ENCODE peak calls at places on chromosomes 13 and 19, in five cellular contexts. O is suprapubic skin, L is A673, Q is IMR-90, C is GM23338. V is an unnamed sample. For H3K4me1, the result is how much of the 10 kb centered on the place peaks cover.

GRCh38 chr13:35140321-35140720 is 198.3 kb downstream of the NBEA start:
- DNase-seq in C (no peak), L (no peak), Q (peak), O (no peak), V (no peak)

GRCh38 chr13:94858856-94859811 is 146.8 kb upstream of the SOX21 start:
- DNase-seq in L (no peak), Q (peak), C (peak), O (peak), V (no peak)

GRCh38 chr19:27777726-27778125 is 1435.2 kb downstream of the UQCRFS1 start:
- DNase-seq in Q (no peak), O (no peak), C (peak), L (no peak), V (no peak)

GRCh38 chr13:42377640-42378382 is 105.9 kb downstream of the AKAP11 start:
- DNase-seq in Q (no peak), L (no peak), C (no peak), O (no peak), V (no peak)

GRCh38 chr13:97179501-97179900 is 42.6 kb upstream of the MBNL2 start:
- DNase-seq in L (no peak), Q (no peak), C (no peak), O (no peak), V (no peak)

GRCh38 chr19:13189600-13189999 is 39.4 kb downstream of the IER2 start:
- DNase-seq in O (no peak), L (no peak), C (no peak), Q (no peak), V (no peak)

GRCh38 chr13:73060251-73061160 is 1.7 kb downstream of the KLF5 start:
- DNase-seq in O (no peak), Q (peak), C (no peak), L (peak), V (no peak)

GRCh38 chr19:13537454-13537853 is 31.2 kb upstream of the CACNA1A start:
- DNase-seq in L (peak), C (peak), O (no peak), Q (no peak), V (no peak)

GRCh38 chr19:28284389-28284788 is 928.6 kb downstream of the UQCRFS1 start:
- DNase-seq in L (no peak), Q (no peak), O (no peak), C (no peak), V (no peak)

GRCh38 chr13:102693781-102694180 is 1.1 kb downstream of the METTL21C start:
- DNase-seq in Q (peak), L (no peak), O (no peak), C (no peak), V (no peak)
- H3K4me1 ChIP-seq in Q (under half), L (under half), O (under half), C (under half), V (under half)

GRCh38 chr13:93727301-93728141 is 500.9 kb downstream of the GPC6 start:
- DNase-seq in L (no peak), Q (peak), O (no peak), C (no peak), V (no peak)

GRCh38 chr13:93736111-93736510 is 509.5 kb downstream of the GPC6 start:
- DNase-seq in Q (peak), O (no peak), L (no peak), C (no peak), V (no peak)

GRCh38 chr13:93729383-93729782 is 502.8 kb downstream of the GPC6 start:
- DNase-seq in C (no peak), Q (no peak), L (no peak), O (no peak), V (no peak)

GRCh38 chr13:93726173-93727019 is 499.8 kb downstream of the GPC6 start:
- DNase-seq in O (no peak), Q (no peak), C (peak), L (no peak), V (no peak)

DNA sequence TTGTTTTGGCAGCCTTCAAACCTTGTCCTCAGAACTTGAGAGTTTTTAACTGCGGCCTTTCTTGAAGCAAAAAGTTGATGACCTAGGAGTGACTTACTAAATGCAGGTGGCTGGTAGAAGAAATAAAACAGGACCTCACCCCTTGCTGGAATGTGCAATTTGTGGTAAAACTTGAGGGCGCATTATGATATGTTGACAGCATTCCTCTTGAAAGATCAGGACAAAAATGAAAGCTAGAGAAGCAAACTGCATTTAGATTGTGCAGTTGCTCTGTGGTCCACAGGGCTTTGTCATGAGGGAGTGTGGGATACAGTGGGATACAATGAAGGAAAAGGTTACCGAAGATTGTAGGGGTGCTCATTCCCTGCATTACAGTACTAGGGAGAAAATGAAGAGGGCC is 504.2 kb downstream of the GPC6 start:
- DNase-seq in Q (peak), C (no peak), L (no peak), O (no peak), V (no peak)
- H3K27ac ChIP-seq in Q (no peak), C (no peak), L (no peak), O (no peak), V (no peak)

GRCh38 chr13:112069727-112070300 is 2.9 kb downstream of the SOX1 start:
- DNase-seq in Q (no peak), L (no peak), C (no peak), O (no peak), V (no peak)
- H3K4me3 ChIP-seq in Q (no peak), L (peak), C (no peak), O (no peak), V (no peak)

GRCh38 chr19:5036733-5037681 is 68.1 kb downstream of the KDM4B start:
- DNase-seq in Q (peak), C (no peak), O (no peak), L (peak), V (no peak)

GRCh38 chr19:5038631-5039271 is 69.8 kb downstream of the KDM4B start:
- DNase-seq in Q (peak), O (no peak), C (peak), L (peak), V (no peak)

GRCh38 chr19:5035105-5035761 is 66.3 kb downstream of the KDM4B start:
- DNase-seq in L (no peak), C (no peak), Q (no peak), O (no peak), V (no peak)

GRCh38 chr19:5037936-5038335 is 69.0 kb downstream of the KDM4B start:
- DNase-seq in Q (no peak), L (peak), O (no peak), C (no peak), V (no peak)

GRCh38 chr19:5035817-5036732 is 67.2 kb downstream of the KDM4B start:
- DNase-seq in L (no peak), C (no peak), Q (no peak), O (no peak), V (no peak)
- H3K4me1 ChIP-seq in L (under half), C (under half), Q (under half), O (half or more), V (under half)

DNA sequence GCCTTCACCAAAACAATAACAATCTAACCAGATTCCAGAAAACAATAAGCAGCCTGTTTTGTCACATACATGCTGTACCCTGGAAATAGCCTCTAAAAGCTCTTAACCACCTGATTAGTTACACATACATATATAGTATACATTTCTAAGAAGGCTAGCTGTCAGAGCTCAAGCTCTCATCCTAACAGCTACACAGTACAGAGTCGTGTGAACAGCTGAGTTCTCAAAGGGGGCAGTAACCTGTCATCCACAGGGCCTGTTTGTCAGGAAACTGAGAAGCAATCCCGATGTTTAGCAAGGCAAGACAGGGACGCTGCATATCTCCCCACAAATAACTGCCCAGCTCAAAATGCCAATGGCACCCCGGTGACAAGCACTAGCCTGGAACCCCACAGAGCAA is 56.9 kb downstream of the STK24 start:
- DNase-seq in L (no peak), Q (no peak), O (no peak), C (no peak), V (no peak)
- H3K27ac ChIP-seq in L (no peak), Q (no peak), O (no peak), C (no peak), V (no peak)

DNA sequence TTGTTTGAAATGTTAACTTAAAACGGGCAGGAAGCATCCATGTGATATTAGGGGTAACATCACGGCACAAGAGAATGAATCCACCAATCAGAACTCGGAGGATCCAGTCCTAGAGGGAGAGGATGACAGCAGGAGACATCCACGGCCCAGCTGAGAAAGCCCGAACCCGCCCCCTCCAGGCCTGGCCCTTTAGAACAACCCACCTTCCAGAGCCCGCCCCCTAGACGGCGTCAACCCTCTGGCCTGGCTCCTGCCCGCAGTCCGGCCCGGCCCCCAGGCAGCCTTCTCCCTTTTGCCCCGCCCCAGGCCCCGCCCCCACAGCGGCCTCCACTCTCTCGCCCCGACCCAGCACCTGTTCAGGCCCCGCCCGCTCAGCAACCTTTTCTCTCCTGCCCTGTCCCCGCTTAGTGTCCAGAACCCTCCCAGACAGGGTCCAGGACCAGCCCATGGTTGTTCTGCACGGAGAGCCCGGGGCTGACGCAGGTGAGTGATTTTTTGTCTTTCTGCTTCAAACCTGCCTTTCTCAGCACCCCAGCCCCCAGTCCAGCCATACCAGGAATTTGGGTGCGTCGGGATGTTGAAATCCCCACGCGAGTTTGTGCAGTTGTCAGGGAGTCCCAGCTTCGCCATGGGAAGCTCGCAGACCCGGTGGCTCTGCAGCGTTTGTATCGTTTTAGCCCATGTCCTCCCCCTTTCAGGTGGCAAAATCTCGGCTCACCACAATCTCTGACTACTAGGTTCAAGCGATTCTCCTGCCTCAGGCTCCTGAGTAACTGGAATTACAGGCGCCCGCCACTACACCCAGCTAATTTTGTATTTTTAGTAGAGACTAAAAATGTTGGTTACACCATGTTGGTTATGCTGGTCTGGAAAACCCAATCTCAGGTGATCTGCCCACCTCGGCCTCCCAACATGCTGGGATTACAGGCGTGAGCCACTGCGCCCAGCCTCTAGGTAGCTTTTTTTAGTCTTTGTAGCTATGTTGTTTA is 16.1 kb downstream of the ZNF816 start:
- DNase-seq in O (no peak), L (no peak), Q (peak), C (peak), V (no peak)
- H3K4me3 ChIP-seq in O (no peak), L (no peak), Q (no peak), C (peak), V (no peak)

GRCh38 chr13:24176351-24177101 is 16.0 kb downstream of the SPATA13 start:
- DNase-seq in L (no peak), C (no peak), O (no peak), Q (no peak), V (no peak)
- H3K4me1 ChIP-seq in L (under half), C (under half), O (under half), Q (under half), V (under half)

GRCh38 chr13:110418944-110419343 is 111.9 kb downstream of the COL4A2 start:
- DNase-seq in O (no peak), C (no peak), L (no peak), Q (no peak), V (no peak)
- H3K27ac ChIP-seq in O (no peak), C (peak), L (no peak), Q (no peak), V (peak)

DNA sequence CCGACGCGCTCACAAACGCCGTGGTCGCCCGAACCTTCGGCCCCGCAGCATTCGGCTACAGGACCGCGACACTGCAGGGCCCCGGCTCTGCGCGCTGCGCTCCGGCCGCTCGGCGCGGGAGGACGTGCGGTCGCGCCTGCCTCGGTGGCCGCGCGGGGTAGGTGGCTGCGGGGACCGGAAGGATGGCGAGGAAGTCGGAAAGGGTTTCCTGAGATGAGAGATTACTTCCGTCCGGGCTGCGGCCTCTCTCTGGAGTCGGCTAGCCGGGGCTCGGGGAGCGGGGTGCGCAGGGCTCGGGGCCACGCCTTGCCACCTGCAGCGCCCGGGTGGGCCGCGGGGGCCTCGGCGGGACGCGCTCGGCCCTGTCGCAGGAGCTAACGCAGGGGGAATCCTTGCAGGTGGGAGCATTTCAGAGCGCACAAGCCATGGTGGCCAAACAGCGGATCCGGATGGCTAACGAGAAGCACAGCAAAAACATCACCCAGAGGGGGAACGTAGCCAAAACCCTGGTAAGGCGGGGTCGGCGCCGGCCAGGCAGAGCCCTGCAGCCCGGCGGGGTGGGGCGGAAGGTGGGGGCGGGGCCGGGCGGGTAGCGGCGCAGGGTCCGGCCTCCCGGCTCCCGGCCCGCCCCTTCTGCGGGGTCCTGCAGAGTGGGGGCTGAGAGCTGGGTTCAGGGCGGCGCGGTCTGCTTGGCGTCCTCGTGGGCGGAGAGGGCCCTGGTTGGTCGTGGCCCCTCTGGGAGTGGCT is at the start of gene SERP2:
- DNase-seq in L (peak), O (peak), C (peak), Q (no peak), V (no peak)
- H3K4me3 ChIP-seq in L (peak), O (peak), C (peak), Q (peak), V (peak)